ENCODE peak calls at places on chromosome 15, in six cellular contexts. One of them, this sample, is unnamed. For H3K27me3, the result is how much of the 10 kb centered on the place peaks cover.

GRCh38 chr15:42730135-42730534 is 6.8 kb downstream of the CDAN1 start:
- DNase-seq in AG04450: no peak
- DNase-seq in CD8-positive, alpha-beta memory T cell: no peak
- DNase-seq in sigmoid colon: no peak
- DNase-seq in uterus: no peak
- DNase-seq in dorsolateral prefrontal cortex: no peak
- DNase-seq in this sample: no peak

GRCh38 chr15:22887157-22887951 is 48.9 kb downstream of the NIPA2 start:
- DNase-seq in AG04450: peak
- DNase-seq in CD8-positive, alpha-beta memory T cell: no peak
- DNase-seq in sigmoid colon: no peak
- DNase-seq in uterus: no peak
- DNase-seq in dorsolateral prefrontal cortex: peak
- DNase-seq in this sample: no peak

GRCh38 chr15:83278191-83278590 is 6.3 kb downstream of the BNC1 start:
- DNase-seq in AG04450: no peak
- DNase-seq in CD8-positive, alpha-beta memory T cell: no peak
- DNase-seq in sigmoid colon: no peak
- DNase-seq in uterus: no peak
- DNase-seq in dorsolateral prefrontal cortex: no peak
- DNase-seq in this sample: peak

GRCh38 chr15:97791824-97792792 is 168.4 kb upstream of the ARRDC4 start:
- DNase-seq in AG04450: no peak
- DNase-seq in CD8-positive, alpha-beta memory T cell: no peak
- DNase-seq in sigmoid colon: peak
- DNase-seq in uterus: peak
- DNase-seq in dorsolateral prefrontal cortex: no peak
- DNase-seq in this sample: no peak

GRCh38 chr15:66803182-66803729 is 101.2 kb downstream of the SMAD6 start:
- DNase-seq in AG04450: peak
- DNase-seq in CD8-positive, alpha-beta memory T cell: no peak
- DNase-seq in sigmoid colon: peak
- DNase-seq in uterus: peak
- DNase-seq in dorsolateral prefrontal cortex: peak
- DNase-seq in this sample: peak

GRCh38 chr15:57133127-57133968 is 214.9 kb downstream of the TCF12 start:
- DNase-seq in AG04450: no peak
- DNase-seq in CD8-positive, alpha-beta memory T cell: no peak
- DNase-seq in sigmoid colon: no peak
- DNase-seq in uterus: no peak
- DNase-seq in dorsolateral prefrontal cortex: peak
- DNase-seq in this sample: no peak

GRCh38 chr15:88113909-88114308 is 142.6 kb downstream of the NTRK3 start:
- DNase-seq in AG04450: no peak
- DNase-seq in CD8-positive, alpha-beta memory T cell: no peak
- DNase-seq in sigmoid colon: no peak
- DNase-seq in uterus: no peak
- DNase-seq in dorsolateral prefrontal cortex: no peak
- DNase-seq in this sample: no peak

GRCh38 chr15:80076321-80077318 is 17.1 kb downstream of the ZFAND6 start:
- DNase-seq in AG04450: no peak
- DNase-seq in CD8-positive, alpha-beta memory T cell: no peak
- DNase-seq in sigmoid colon: no peak
- DNase-seq in uterus: no peak
- DNase-seq in dorsolateral prefrontal cortex: no peak
- DNase-seq in this sample: no peak

GRCh38 chr15:89395996-89396395 is 61.4 kb upstream of the POLG start:
- DNase-seq in AG04450: no peak
- DNase-seq in CD8-positive, alpha-beta memory T cell: no peak
- DNase-seq in sigmoid colon: no peak
- DNase-seq in uterus: no peak
- DNase-seq in dorsolateral prefrontal cortex: no peak
- DNase-seq in this sample: no peak

GRCh38 chr15:89395461-89395875 is 60.8 kb upstream of the POLG start:
- DNase-seq in AG04450: no peak
- DNase-seq in CD8-positive, alpha-beta memory T cell: no peak
- DNase-seq in sigmoid colon: no peak
- DNase-seq in uterus: no peak
- DNase-seq in dorsolateral prefrontal cortex: peak
- DNase-seq in this sample: no peak

GRCh38 chr15:89389841-89390603 is 55.4 kb upstream of the POLG start:
- DNase-seq in AG04450: no peak
- DNase-seq in CD8-positive, alpha-beta memory T cell: no peak
- DNase-seq in sigmoid colon: no peak
- DNase-seq in uterus: no peak
- DNase-seq in dorsolateral prefrontal cortex: no peak
- DNase-seq in this sample: no peak

GRCh38 chr15:89387140-89387903 is 52.7 kb upstream of the POLG start:
- DNase-seq in AG04450: no peak
- DNase-seq in CD8-positive, alpha-beta memory T cell: no peak
- DNase-seq in sigmoid colon: no peak
- DNase-seq in uterus: no peak
- DNase-seq in dorsolateral prefrontal cortex: no peak
- DNase-seq in this sample: no peak

GRCh38 chr15:89391685-89392257 is 57.1 kb upstream of the POLG start:
- DNase-seq in AG04450: no peak
- DNase-seq in CD8-positive, alpha-beta memory T cell: no peak
- DNase-seq in sigmoid colon: no peak
- DNase-seq in uterus: no peak
- DNase-seq in dorsolateral prefrontal cortex: no peak
- DNase-seq in this sample: no peak
- H3K27me3 ChIP-seq in AG04450: half or more
- H3K27me3 ChIP-seq in CD8-positive, alpha-beta memory T cell: under half
- H3K27me3 ChIP-seq in sigmoid colon: under half
- H3K27me3 ChIP-seq in uterus: under half
- H3K27me3 ChIP-seq in dorsolateral prefrontal cortex: under half
- H3K27me3 ChIP-seq in this sample: under half

DNA sequence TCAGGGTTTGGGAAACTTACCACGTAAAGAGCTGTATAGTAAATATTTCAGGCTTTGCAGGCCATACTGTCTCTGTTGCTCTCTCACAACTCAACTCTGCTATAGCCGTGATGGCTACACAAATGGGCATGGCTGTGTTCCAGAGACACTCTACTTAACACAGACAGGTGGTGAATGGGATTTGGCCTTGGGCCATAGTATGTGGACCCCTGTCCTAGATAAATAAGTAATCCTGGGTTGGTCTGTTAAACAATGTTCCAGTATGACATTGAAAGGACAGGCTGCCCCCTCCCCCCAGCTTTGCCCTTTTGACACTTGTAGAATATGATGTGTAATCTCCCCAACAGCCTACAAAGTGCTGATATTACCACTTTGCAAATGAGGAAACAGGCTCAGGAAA is 38.3 kb downstream of the SLCO3A1 start:
- DNase-seq in AG04450: no peak
- DNase-seq in CD8-positive, alpha-beta memory T cell: no peak
- DNase-seq in sigmoid colon: no peak
- DNase-seq in uterus: no peak
- DNase-seq in dorsolateral prefrontal cortex: no peak
- DNase-seq in this sample: no peak
- H3K27me3 ChIP-seq in AG04450: under half
- H3K27me3 ChIP-seq in CD8-positive, alpha-beta memory T cell: under half
- H3K27me3 ChIP-seq in sigmoid colon: under half
- H3K27me3 ChIP-seq in uterus: under half
- H3K27me3 ChIP-seq in dorsolateral prefrontal cortex: under half
- H3K27me3 ChIP-seq in this sample: under half

GRCh38 chr15:69661446-69661845 is 208.8 kb downstream of the RPLP1 start:
- DNase-seq in AG04450: no peak
- DNase-seq in CD8-positive, alpha-beta memory T cell: no peak
- DNase-seq in sigmoid colon: no peak
- DNase-seq in uterus: no peak
- DNase-seq in dorsolateral prefrontal cortex: no peak
- DNase-seq in this sample: no peak
- H3K27me3 ChIP-seq in AG04450: half or more
- H3K27me3 ChIP-seq in CD8-positive, alpha-beta memory T cell: under half
- H3K27me3 ChIP-seq in sigmoid colon: under half
- H3K27me3 ChIP-seq in uterus: under half
- H3K27me3 ChIP-seq in dorsolateral prefrontal cortex: under half
- H3K27me3 ChIP-seq in this sample: under half

DNA sequence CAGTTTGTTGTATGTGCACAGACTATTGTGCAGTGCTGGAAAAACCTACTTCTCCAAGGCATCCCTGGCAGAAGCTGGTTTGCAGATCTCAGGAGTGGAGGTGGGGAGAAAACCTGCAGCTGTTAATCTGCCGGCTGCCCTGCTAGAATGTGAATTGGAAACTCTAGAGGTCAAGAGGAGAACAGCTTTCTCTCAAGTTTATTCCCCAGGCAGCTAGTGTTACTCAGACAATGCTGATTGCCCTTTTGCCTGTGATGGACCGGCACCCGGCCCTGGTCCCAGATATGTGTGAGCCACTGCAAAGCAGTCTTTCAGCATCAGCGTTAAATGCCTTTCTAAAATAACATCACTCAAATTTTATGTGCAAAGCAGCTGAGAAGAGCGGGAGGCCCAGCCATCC is 129.7 kb upstream of the TPM1 start:
- DNase-seq in AG04450: no peak
- DNase-seq in CD8-positive, alpha-beta memory T cell: no peak
- DNase-seq in sigmoid colon: no peak
- DNase-seq in uterus: no peak
- DNase-seq in dorsolateral prefrontal cortex: no peak
- DNase-seq in this sample: no peak
- H3K27me3 ChIP-seq in AG04450: under half
- H3K27me3 ChIP-seq in CD8-positive, alpha-beta memory T cell: under half
- H3K27me3 ChIP-seq in sigmoid colon: under half
- H3K27me3 ChIP-seq in uterus: under half
- H3K27me3 ChIP-seq in dorsolateral prefrontal cortex: under half
- H3K27me3 ChIP-seq in this sample: under half

DNA sequence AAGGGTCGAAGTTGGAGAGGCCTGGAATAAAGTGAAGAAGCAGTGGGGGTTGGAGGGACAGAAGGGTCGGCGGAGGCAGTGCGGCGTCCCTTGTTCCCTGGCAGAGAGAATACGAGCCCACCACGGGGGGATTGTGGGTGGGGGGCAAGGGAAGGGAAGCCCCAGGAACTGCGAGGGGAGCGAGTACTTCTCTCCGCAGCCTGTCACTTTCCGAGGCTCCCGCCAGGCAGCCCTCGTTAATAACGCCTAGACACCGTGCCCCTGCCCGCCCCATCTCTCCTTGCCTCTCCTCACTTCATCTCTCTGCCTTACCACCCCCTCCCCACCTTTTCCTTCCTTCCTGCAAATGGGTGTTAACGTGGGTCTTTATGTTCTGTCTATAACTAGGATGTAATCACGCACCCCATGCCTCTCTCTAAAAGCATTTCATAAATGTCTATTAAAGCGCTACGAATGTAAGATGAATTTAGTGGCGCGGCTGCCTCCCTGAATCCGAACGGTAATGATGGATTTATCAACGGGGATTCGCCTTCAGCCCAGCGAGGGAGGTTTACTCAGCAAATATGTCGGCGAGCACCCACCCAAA is 13.7 kb downstream of the NR2F2 start:
- DNase-seq in AG04450: no peak
- DNase-seq in CD8-positive, alpha-beta memory T cell: no peak
- DNase-seq in sigmoid colon: no peak
- DNase-seq in uterus: no peak
- DNase-seq in dorsolateral prefrontal cortex: no peak
- DNase-seq in this sample: no peak
- H3K27me3 ChIP-seq in AG04450: under half
- H3K27me3 ChIP-seq in CD8-positive, alpha-beta memory T cell: half or more
- H3K27me3 ChIP-seq in sigmoid colon: under half
- H3K27me3 ChIP-seq in uterus: under half
- H3K27me3 ChIP-seq in dorsolateral prefrontal cortex: half or more
- H3K27me3 ChIP-seq in this sample: under half

This sample was measured in esophagus muscularis mucosa.